ENCODE peak calls at places on chromosomes 5 and 9, in seven cellular contexts. C, H, Z, R, W, D and N are unnamed samples.

GRCh38 chr9:131469369-131469768 is 33.3 kb upstream of the POMT1 start:
- DNase-seq in H (no peak), C (no peak), R (no peak), Z (no peak), D (no peak), W (no peak), N (no peak)

GRCh38 chr9:121529237-121529987 is 29.8 kb upstream of the GGTA1 start:
- DNase-seq in Z (peak), C (no peak), H (no peak), R (no peak), W (no peak), D (no peak), N (no peak)

GRCh38 chr5:147628054-147628895 is 118.4 kb upstream of the DPYSL3 start:
- DNase-seq in H (peak), D (peak), Z (peak), C (peak), W (peak), R (peak), N (peak)

GRCh38 chr5:173689713-173690360 is 73.4 kb upstream of the BOD1 start:
- DNase-seq in H (no peak), C (no peak), R (no peak), D (no peak), W (peak), Z (no peak), N (no peak)

GRCh38 chr9:92763721-92764380 is 782 bp downstream of the BICD2 start:
- DNase-seq in Z (no peak), C (no peak), D (no peak), R (peak), W (no peak), H (peak), N (peak)

GRCh38 chr5:136926073-136926472 is 560.7 kb upstream of the TRPC7 start:
- DNase-seq in Z (no peak), W (no peak), R (no peak), D (no peak), H (no peak), C (no peak), N (no peak)

GRCh38 chr9:42386477-42386876 is 203.0 kb downstream of the SPATA31A6 start:
- DNase-seq in W (peak), D (no peak), H (no peak), R (no peak), C (no peak), Z (no peak), N (no peak)

GRCh38 chr5:65882278-65882677 is 44.1 kb upstream of the ERBIN start:
- DNase-seq in C (no peak), D (no peak), R (no peak), W (no peak), Z (no peak), H (no peak), N (no peak)

GRCh38 chr9:15158019-15158418 is 149.0 kb downstream of the TTC39B start:
- DNase-seq in W (no peak), R (no peak), Z (no peak), C (no peak), H (no peak), D (no peak), N (no peak)

GRCh38 chr9:134355561-134356278 is 29.5 kb downstream of the RXRA start:
- DNase-seq in D (no peak), W (no peak), R (no peak), C (no peak), Z (no peak), H (no peak), N (no peak)

GRCh38 chr5:58255970-58256369 is 203.9 kb downstream of the PLK2 start:
- DNase-seq in W (no peak), Z (no peak), C (no peak), D (no peak), H (no peak), R (no peak), N (no peak)

GRCh38 chr9:2367970-2368369 is 253.6 kb upstream of the VLDLR start:
- DNase-seq in D (no peak), W (no peak), Z (no peak), R (no peak), C (no peak), H (no peak), N (no peak)

GRCh38 chr5:169218862-169219261 is 82.1 kb downstream of the SLIT3 start:
- DNase-seq in C (no peak), H (no peak), Z (peak), W (no peak), D (no peak), R (no peak), N (no peak)

GRCh38 chr5:151101151-151101550 is 20.3 kb upstream of the TNIP1 start:
- DNase-seq in Z (no peak), W (no peak), H (no peak), R (no peak), C (no peak), D (no peak), N (no peak)

GRCh38 chr5:6393596-6394194 is 15.3 kb upstream of the MED10 start:
- DNase-seq in W (no peak), C (no peak), H (no peak), D (no peak), Z (no peak), R (no peak), N (peak)

GRCh38 chr5:32538031-32538547 is 47.3 kb upstream of the SUB1 start:
- DNase-seq in D (no peak), C (no peak), Z (no peak), W (no peak), R (peak), H (peak), N (peak)

GRCh38 chr5:96823060-96823459 is 15.3 kb upstream of the ERAP1 start:
- DNase-seq in R (no peak), D (no peak), W (no peak), Z (no peak), H (no peak), C (no peak), N (no peak)

GRCh38 chr5:38551020-38552017 is 5.1 kb downstream of the LIFR start:
- DNase-seq in C (peak), D (peak), H (no peak), R (peak), Z (no peak), W (peak), N (peak)

GRCh38 chr9:128921881-128922763 is 1.3 kb downstream of the PHYHD1 start:
- DNase-seq in W (peak), H (peak), Z (no peak), R (no peak), C (no peak), D (no peak), N (no peak)